ENCODE peak calls at places on chromosomes 2 and 18, in five cellular contexts. J, B, F, Y and U are unnamed samples.

GRCh38 chr2:104851236-104852160 is 2.4 kb upstream of the POU3F3 start:
- DNase-seq in J (no peak), B (no peak), F (no peak), Y (no peak), U (no peak)

GRCh38 chr2:128773641-128774319 is 455.1 kb upstream of the HS6ST1 start:
- DNase-seq in J (peak; percentile 12), B (peak; percentile 0), F (no peak), Y (no peak), U (no peak)

GRCh38 chr2:54430649-54431048 is 25.5 kb upstream of the SPTBN1 start:
- DNase-seq in J (no peak), B (no peak), F (no peak), Y (no peak), U (no peak)

GRCh38 chr2:147460140-147460539 is 384.7 kb upstream of the ACVR2A start:
- DNase-seq in J (no peak), B (no peak), F (peak; percentile 44), Y (no peak), U (no peak)

GRCh38 chr2:28958689-28959088 is 22.4 kb upstream of the TOGARAM2 start:
- DNase-seq in J (peak; percentile 74), B (peak; percentile 34), F (peak; percentile 56), Y (peak; percentile 88), U (peak; percentile 51)

GRCh38 chr2:30338475-30338874 is 107.1 kb downstream of the LBH start:
- DNase-seq in J (no peak), B (no peak), F (no peak), Y (no peak), U (no peak)

GRCh38 chr2:240596491-240596931 is 10.0 kb downstream of the CAPN10 start:
- DNase-seq in J (peak; percentile 73), B (no peak), F (no peak), Y (no peak), U (no peak)

GRCh38 chr2:165357758-165358157 is 111.7 kb upstream of the CSRNP3 start:
- DNase-seq in J (no peak), B (no peak), F (peak; percentile 85), Y (no peak), U (no peak)

GRCh38 chr2:228689049-228689448 is 507.6 kb upstream of the SPHKAP start:
- DNase-seq in J (no peak), B (no peak), F (no peak), Y (peak; percentile 88), U (no peak)

GRCh38 chr18:2515408-2515807 is 55.9 kb downstream of the METTL4 start:
- DNase-seq in J (no peak), B (no peak), F (peak; percentile 96), Y (no peak), U (no peak)

GRCh38 chr18:4734021-4734420 is 278.9 kb upstream of the DLGAP1 start:
- DNase-seq in J (no peak), B (no peak), F (no peak), Y (no peak), U (no peak)

DNA sequence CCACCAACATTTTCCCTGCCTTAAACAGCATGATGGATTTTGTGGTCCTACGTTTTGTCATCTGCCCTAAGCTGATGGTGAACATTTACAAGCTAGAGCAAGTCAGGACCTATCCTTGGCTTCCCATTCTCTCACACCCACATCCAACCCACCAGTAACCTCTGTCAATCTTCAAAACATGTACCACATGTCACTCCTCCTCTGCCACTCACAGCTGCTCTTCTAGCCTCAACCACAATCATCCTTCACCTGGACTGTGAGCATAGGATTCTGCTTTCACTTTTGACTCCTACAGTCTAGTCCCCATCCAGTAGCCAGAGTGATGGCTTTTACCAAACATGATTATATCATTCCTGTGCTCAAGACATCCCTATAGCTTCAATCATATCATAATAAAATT is 279.8 kb upstream of the DLGAP1 start:
- DNase-seq in J (no peak), B (peak; percentile 8), F (no peak), Y (no peak), U (no peak)
- H3K9me3 ChIP-seq in J (no peaks in the 10 kb centered on the region), B (no peaks in the 10 kb centered on the region), F (peaks cover 3% of the 10 kb centered on the region), Y (no peaks in the 10 kb centered on the region), U (peaks cover 3% of the 10 kb centered on the region)

GRCh38 chr18:906416-907170 is 1.9 kb downstream of the ADCYAP1 start:
- DNase-seq in J (no peak), B (no peak), F (no peak), Y (peak; percentile 84), U (no peak)
- H3K4me3 ChIP-seq in J (peak overlapping the region; percentile 25), B (no peak overlapping the region), F (no peak overlapping the region), Y (peak overlapping the region; percentile 28), U (no peak overlapping the region)

DNA sequence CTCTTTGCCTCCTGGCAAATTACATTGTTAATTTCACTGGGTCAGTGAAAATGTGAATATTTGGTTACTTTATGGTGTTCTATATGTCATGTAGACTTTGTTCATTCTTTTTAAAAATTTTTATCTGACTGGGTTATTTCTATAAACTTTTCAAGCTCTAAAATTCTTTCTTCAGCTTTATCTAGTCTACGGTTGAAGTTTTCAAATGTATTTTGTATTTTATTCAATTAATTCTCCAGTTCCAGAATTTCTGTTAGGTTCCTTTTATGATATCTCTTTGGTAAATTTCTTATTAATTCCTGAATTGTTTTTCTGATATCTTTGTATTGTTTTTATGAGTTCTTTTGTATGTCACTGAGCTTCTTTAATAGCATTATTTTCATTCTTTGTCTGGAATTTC is 228.1 kb downstream of the LPIN1 start:
- DNase-seq in J (no peak), B (no peak), F (no peak), Y (no peak), U (no peak)
- H3K9me3 ChIP-seq in J (no peaks in the 10 kb centered on the region), B (peaks cover 11% of the 10 kb centered on the region), F (peaks cover 2% of the 10 kb centered on the region), Y (peaks cover 8% of the 10 kb centered on the region), U (peaks cover 3% of the 10 kb centered on the region)

DNA sequence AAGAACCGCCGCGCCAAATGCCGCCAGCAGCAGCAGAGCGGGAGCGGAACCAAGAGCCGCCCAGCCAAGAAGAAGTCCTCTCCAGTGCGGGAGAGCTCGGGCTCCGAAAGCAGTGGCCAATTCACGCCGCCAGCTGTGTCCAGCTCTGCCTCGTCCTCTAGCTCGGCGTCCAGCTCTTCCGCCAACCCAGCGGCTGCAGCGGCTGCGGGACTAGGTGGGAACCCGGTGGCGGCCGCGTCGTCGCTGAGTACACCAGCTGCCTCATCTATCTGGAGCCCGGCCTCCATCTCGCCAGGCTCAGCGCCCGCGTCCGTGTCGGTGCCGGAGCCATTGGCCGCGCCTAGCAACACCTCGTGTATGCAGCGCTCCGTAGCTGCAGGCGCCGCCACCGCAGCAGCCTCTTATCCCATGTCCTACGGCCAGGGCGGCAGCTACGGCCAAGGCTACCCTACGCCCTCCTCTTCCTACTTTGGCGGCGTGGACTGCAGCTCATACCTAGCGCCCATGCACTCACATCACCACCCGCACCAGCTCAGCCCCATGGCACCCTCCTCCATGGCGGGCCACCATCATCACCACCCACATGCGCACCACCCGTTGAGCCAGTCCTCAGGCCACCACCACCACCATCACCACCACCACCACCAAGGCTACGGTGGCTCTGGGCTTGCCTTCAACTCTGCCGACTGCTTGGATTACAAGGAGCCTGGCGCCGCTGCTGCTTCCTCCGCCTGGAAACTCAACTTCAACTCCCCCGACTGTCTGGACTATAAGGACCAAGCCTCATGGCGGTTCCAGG is 5.1 kb downstream of the OTX1 start:
- DNase-seq in J (peak; percentile 35), B (no peak), F (no peak), Y (peak; percentile 77), U (no peak)
- H3K4me3 ChIP-seq in J (no peak overlapping the region), B (no peak overlapping the region), F (no peak overlapping the region), Y (peak overlapping the region; percentile 53), U (no peak overlapping the region)